ENCODE peak calls at places on chromosomes 3 and 15, in eight cellular contexts. U is NCI-H524 treated with DMSO at 0.1 percent for 48 hours; F is RWPE1; C is brain microvascular endothelial cell; V is myocyte; Z is T-helper 1 cell; K is stimulated activated naive CD4-positive, alpha-beta T cell treated with Interleukin-2 at 50 U/mL for 16 hours; T is testis. A is an unnamed sample.

GRCh38 chr15:78195735-78196201 is 38.6 kb downstream of the ACSBG1 start:
- DNase-seq in F (peak), V (no peak), Z (no peak), K (peak), C (no peak), T (peak), U (no peak), A (peak)

GRCh38 chr3:7407107-7407506 is 546.2 kb downstream of the GRM7 start:
- DNase-seq in U (no peak), T (no peak), F (no peak), K (no peak), V (no peak), Z (no peak), C (no peak), A (no peak)

GRCh38 chr3:169476289-169476688 is 187.2 kb downstream of the MECOM start:
- DNase-seq in U (no peak), F (no peak), V (no peak), K (no peak), C (no peak), Z (no peak), T (no peak), A (no peak)

GRCh38 chr3:170207717-170208116 is 14.5 kb upstream of the PRKCI start:
- DNase-seq in K (no peak), V (no peak), C (no peak), T (no peak), U (no peak), F (no peak), Z (no peak), A (no peak)

GRCh38 chr15:64883997-64884511 is 27.6 kb upstream of the ANKDD1A start:
- DNase-seq in K (peak), C (peak), F (peak), Z (peak), U (no peak), T (peak), V (peak), A (peak)

GRCh38 chr3:61811652-61812051 is 250.3 kb downstream of the PTPRG start:
- DNase-seq in V (no peak), F (no peak), T (no peak), Z (no peak), K (no peak), C (no peak), U (no peak), A (no peak)

GRCh38 chr15:84810073-84810840 is 6.9 kb upstream of the ALPK3 start:
- DNase-seq in V (peak), T (no peak), F (no peak), K (no peak), U (no peak), Z (no peak), C (no peak), A (no peak)

GRCh38 chr3:9202546-9202945 is 46.9 kb downstream of the SRGAP3 start:
- DNase-seq in K (no peak), U (no peak), F (no peak), T (no peak), Z (no peak), V (no peak), C (no peak), A (no peak)

GRCh38 chr15:101167791-101168462 is 83.9 kb downstream of the CHSY1 start:
- DNase-seq in Z (no peak), V (peak), T (peak), C (peak), F (peak), U (no peak), K (peak), A (peak)

GRCh38 chr15:37083610-37084009 is 16.7 kb downstream of the MEIS2 start:
- DNase-seq in K (no peak), F (no peak), Z (no peak), C (no peak), U (no peak), T (no peak), V (no peak), A (no peak)

GRCh38 chr3:98012974-98013373 is 22.1 kb downstream of the GABRR3 start:
- DNase-seq in T (no peak), Z (no peak), K (no peak), C (no peak), F (no peak), V (no peak), U (no peak), A (no peak)

GRCh38 chr3:188230962-188231361 is 77.0 kb downstream of the LPP start:
- DNase-seq in C (no peak), F (no peak), K (no peak), U (no peak), V (peak), Z (no peak), T (no peak), A (no peak)

GRCh38 chr3:78025916-78026315 is 986.0 kb downstream of the ROBO2 start:
- DNase-seq in T (no peak), Z (no peak), C (no peak), K (no peak), U (no peak), V (no peak), F (no peak), A (no peak)

GRCh38 chr3:193768069-193768391 is 175.0 kb downstream of the OPA1 start:
- DNase-seq in U (no peak), T (no peak), Z (no peak), F (no peak), C (peak), K (no peak), V (peak), A (no peak)

GRCh38 chr3:42701371-42702065 is 1.1 kb downstream of the HHATL start:
- DNase-seq in T (peak), K (peak), U (no peak), F (peak), Z (no peak), C (no peak), V (peak), A (peak)

GRCh38 chr15:45704329-45705249 is 69.8 kb downstream of the SQOR start:
- DNase-seq in C (peak), U (no peak), K (peak), T (peak), F (no peak), V (peak), Z (no peak), A (peak)

GRCh38 chr3:143450656-143451055 is 331.1 kb downstream of the CHST2 start:
- DNase-seq in K (no peak), F (no peak), T (no peak), C (no peak), V (no peak), Z (no peak), U (no peak), A (no peak)

A was measured in thyroid gland.